ENCODE peak calls at places on chromosomes 4 and X, in seven cellular contexts. U is psoas muscle, C is fibroblast of mammary gland, B is SK-N-SH, Y is epithelial cell of proximal tubule, Z is right atrium auricular region, A is right lobe of liver. G is an unnamed sample.

GRCh38 chr4:82421796-82422560 is 8.3 kb downstream of the HNRNPDL start:
- DNase-seq in Y (no peak), B (no peak), U (no peak), A (no peak), C (no peak), Z (no peak), G (no peak)

GRCh38 chrX:90040807-90041206 is 119.1 kb downstream of the TGIF2LX start:
- DNase-seq in B (peak), A (no peak), Y (no peak), U (no peak), Z (no peak), C (no peak), G (no peak)

GRCh38 chrX:45622538-45622937 is 421.9 kb upstream of the DIPK2B start:
- DNase-seq in C (peak), A (no peak), Y (no peak), U (no peak), Z (no peak), B (no peak), G (peak)

GRCh38 chrX:9604111-9604907 is 139.5 kb downstream of the TBL1X start:
- DNase-seq in Y (peak), A (peak), U (peak), C (peak), Z (peak), B (no peak), G (no peak)

GRCh38 chr4:113809313-113809712 is 47.8 kb upstream of the CAMK2D start:
- DNase-seq in Z (peak), C (peak), Y (no peak), A (no peak), B (no peak), U (no peak), G (no peak)

GRCh38 chr4:76611611-76612010 is 176.6 kb downstream of the SHROOM3 start:
- DNase-seq in Z (no peak), C (no peak), A (no peak), U (no peak), Y (no peak), B (no peak), G (no peak)

GRCh38 chrX:150680974-150681373 is 12.2 kb upstream of the MTMR1 start:
- DNase-seq in Z (no peak), C (peak), B (peak), U (no peak), Y (no peak), A (no peak), G (no peak)

GRCh38 chrX:843306-843705 is 212.7 kb downstream of the SHOX start:
- DNase-seq in B (no peak), A (no peak), Z (no peak), Y (no peak), U (no peak), C (no peak), G (no peak)

GRCh38 chr4:5942947-5943346 is 50.1 kb upstream of the CRMP1 start:
- DNase-seq in Z (no peak), C (no peak), U (no peak), Y (no peak), B (no peak), A (no peak), G (no peak)

GRCh38 chrX:7127058-7127457 is 20.5 kb upstream of the STS start:
- DNase-seq in U (no peak), Y (no peak), C (no peak), B (no peak), A (no peak), Z (no peak), G (no peak)

GRCh38 chrX:39112143-39112542 is 310.9 kb downstream of the MID1IP1 start:
- DNase-seq in Y (no peak), C (peak), Z (no peak), B (no peak), U (no peak), A (no peak), G (no peak)

GRCh38 chr4:60948008-60948407 is 252.1 kb upstream of the ADGRL3 start:
- DNase-seq in B (no peak), C (no peak), Y (no peak), Z (no peak), A (no peak), U (no peak), G (no peak)

GRCh38 chrX:70755850-70756249 is 152.7 kb downstream of the TEX11 start:
- DNase-seq in Z (no peak), C (no peak), U (no peak), A (no peak), Y (no peak), B (no peak), G (no peak)

GRCh38 chr4:139935911-139936310 is 218.1 kb downstream of the MAML3 start:
- DNase-seq in U (no peak), Z (no peak), B (no peak), A (no peak), C (no peak), Y (no peak), G (no peak)

GRCh38 chr4:156941940-156942548 is 29.6 kb downstream of the PDGFC start:
- DNase-seq in C (peak), B (no peak), U (no peak), A (no peak), Y (peak), Z (no peak), G (peak)

GRCh38 chrX:80334583-80334982 is 85.7 kb upstream of the TENT5D start:
- DNase-seq in A (no peak), Z (no peak), C (no peak), B (no peak), Y (no peak), U (no peak), G (no peak)

GRCh38 chr4:3516061-3516835 is 16.0 kb downstream of the LRPAP1 start:
- DNase-seq in A (no peak), U (peak), Y (no peak), Z (no peak), C (no peak), B (no peak), G (no peak)

GRCh38 chrX:16517206-16517605 is 132.8 kb upstream of the S100G start:
- DNase-seq in Y (no peak), U (no peak), Z (no peak), C (peak), A (no peak), B (no peak), G (no peak)

GRCh38 chr4:149765630-149766029 is 50.0 kb downstream of the IQCM start:
- DNase-seq in U (no peak), Y (peak), C (peak), Z (no peak), B (no peak), A (no peak), G (no peak)

GRCh38 chr4:168584321-168584771 is 87.5 kb downstream of the PALLD start:
- DNase-seq in U (no peak), A (no peak), B (no peak), Y (no peak), Z (no peak), C (peak), G (peak)

GRCh38 chrX:30949554-30949953 is 60.5 kb upstream of the TAB3 start:
- DNase-seq in Y (no peak), C (no peak), A (no peak), Z (no peak), B (no peak), U (no peak), G (no peak)

GRCh38 chr4:113666386-113667114 is 95.0 kb downstream of the CAMK2D start:
- DNase-seq in C (no peak), Z (no peak), U (no peak), Y (no peak), A (peak), B (no peak), G (no peak)

GRCh38 chr4:101020956-101021355 is 326.4 kb downstream of the PPP3CA start:
- DNase-seq in C (peak), U (no peak), A (no peak), Z (no peak), B (no peak), Y (no peak), G (no peak)

GRCh38 chrX:19539665-19540064 is 24.4 kb upstream of the MAP3K15 start:
- DNase-seq in A (no peak), B (no peak), U (no peak), Z (no peak), C (no peak), Y (no peak), G (no peak)

GRCh38 chrX:19540076-19540475 is 24.8 kb upstream of the MAP3K15 start:
- DNase-seq in Y (no peak), C (no peak), B (no peak), A (no peak), Z (no peak), U (no peak), G (no peak)

GRCh38 chrX:19541196-19541595 is 25.9 kb upstream of the MAP3K15 start:
- DNase-seq in B (no peak), C (no peak), Z (no peak), Y (no peak), U (no peak), A (no peak), G (no peak)

GRCh38 chrX:19532709-19533108 is 17.4 kb upstream of the MAP3K15 start:
- DNase-seq in Y (no peak), A (no peak), B (no peak), C (no peak), U (no peak), Z (no peak), G (no peak)

GRCh38 chrX:19535481-19535880 is 20.2 kb upstream of the MAP3K15 start:
- DNase-seq in U (no peak), C (peak), B (peak), A (no peak), Z (no peak), Y (no peak), G (no peak)
- TF ChIP-seq CTCF in U (no peak), C (peak), B (peak), A (peak), Z (no peak), Y (peak), G (peak)

DNA sequence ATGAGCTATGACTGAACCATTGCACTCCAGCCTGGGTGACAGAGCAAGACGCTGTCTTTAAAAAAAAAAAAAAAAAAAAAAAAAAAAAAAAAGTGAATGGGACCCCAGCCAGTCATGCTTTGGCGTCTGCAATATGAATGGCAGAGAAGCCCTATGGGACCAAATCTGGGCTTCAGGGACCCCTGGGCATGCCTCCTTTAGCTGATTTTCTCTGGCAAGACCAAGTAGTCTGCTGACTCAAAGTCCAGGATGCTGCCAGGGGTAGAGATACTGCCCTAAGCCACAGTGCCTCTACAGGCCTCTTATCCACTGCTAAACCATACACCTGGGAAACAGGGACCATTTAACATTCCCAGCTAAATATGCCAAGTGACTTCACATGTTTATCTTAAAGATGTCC is 6.0 kb downstream of the RPS4X start:
- DNase-seq in A (no peak), C (no peak), B (no peak), Y (no peak), Z (no peak), U (no peak), G (no peak)
- TF ChIP-seq CTCF in A (no peak), C (peak), B (peak), Y (no peak), Z (no peak), U (no peak), G (no peak)

GRCh38 chr4:7379719-7380118 is 55.0 kb downstream of the PSAPL1 start:
- DNase-seq in B (no peak), C (no peak), A (no peak), U (no peak), Z (no peak), Y (no peak), G (no peak)

GRCh38 chr4:7382634-7383014 is 52.1 kb downstream of the PSAPL1 start:
- DNase-seq in Y (no peak), C (no peak), U (no peak), A (no peak), B (peak), Z (no peak), G (no peak)

GRCh38 chr4:7383251-7383650 is 51.5 kb downstream of the PSAPL1 start:
- DNase-seq in Z (no peak), Y (no peak), U (no peak), B (peak), C (no peak), A (no peak), G (no peak)

GRCh38 chr4:7381890-7382633 is 52.7 kb downstream of the PSAPL1 start:
- DNase-seq in A (peak), B (peak), Z (no peak), Y (no peak), U (no peak), C (no peak), G (no peak)

GRCh38 chr4:7381221-7381889 is 53.4 kb downstream of the PSAPL1 start:
- DNase-seq in U (no peak), A (peak), C (peak), B (no peak), Z (no peak), Y (no peak), G (no peak)
- TF ChIP-seq CTCF in U (no peak), A (no peak), C (no peak), B (no peak), Z (no peak), Y (no peak), G (no peak)

DNA sequence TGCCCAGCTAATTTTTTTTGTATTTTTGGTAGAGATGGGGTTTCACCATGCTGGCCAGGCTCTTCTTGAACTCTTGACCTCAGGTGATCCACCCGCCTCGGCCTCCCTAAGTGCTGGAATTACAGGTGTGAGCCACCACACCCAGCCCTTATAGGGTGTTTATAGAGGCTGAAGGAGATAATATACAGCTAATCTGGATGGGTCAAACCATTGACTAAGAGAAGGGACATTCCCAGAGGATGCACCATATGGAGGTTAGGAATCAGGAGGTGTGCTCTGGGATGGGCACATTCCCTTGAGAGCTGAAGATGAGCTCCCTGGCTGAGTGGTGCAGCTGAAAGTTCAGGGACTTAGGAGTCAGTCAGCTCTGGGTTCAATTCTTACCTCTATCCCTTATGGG is 68.3 kb upstream of the SHISA3 start:
- DNase-seq in A (no peak), Y (no peak), Z (no peak), C (no peak), U (no peak), B (no peak), G (no peak)
- TF ChIP-seq CTCF in A (no peak), Y (no peak), Z (no peak), C (no peak), U (no peak), B (no peak), G (no peak)

GRCh38 chr4:183262776-183263100 is 57.3 kb downstream of the CLDN22 start:
- DNase-seq in A (no peak), U (no peak), Y (no peak), Z (no peak), B (no peak), C (no peak), G (no peak)
- TF ChIP-seq CTCF in A (no peak), U (no peak), Y (no peak), Z (no peak), B (no peak), C (no peak), G (no peak)

GRCh38 chr4:97978791-97979488 is 164.3 kb downstream of the STPG2 start:
- DNase-seq in B (no peak), Z (no peak), A (no peak), Y (no peak), C (no peak), U (no peak), G (no peak)

GRCh38 chr4:97990409-97990808 is 152.9 kb downstream of the STPG2 start:
- DNase-seq in C (no peak), U (no peak), B (no peak), Y (no peak), Z (no peak), A (no peak), G (no peak)

GRCh38 chr4:97987019-97987648 is 156.1 kb downstream of the STPG2 start:
- DNase-seq in C (peak), Y (peak), U (no peak), Z (no peak), B (peak), A (no peak), G (no peak)

GRCh38 chr4:97984545-97985131 is 158.6 kb downstream of the STPG2 start:
- DNase-seq in U (no peak), A (no peak), B (no peak), Y (no peak), Z (no peak), C (no peak), G (no peak)
- TF ChIP-seq CTCF in U (no peak), A (no peak), B (peak), Y (peak), Z (no peak), C (peak), G (no peak)

G was measured in AG09319.